ENCODE peak calls at places on chromosomes 13 and 19, in seven cellular contexts. One of them, this sample, is unnamed.

GRCh38 chr19:52935434-52935833 is 12.2 kb upstream of the ZNF888 start:
- DNase-seq in trophoblast cell: peak; percentile 46
- DNase-seq in cardiac muscle cell: peak; percentile 54
- DNase-seq in fibroblast of lung: peak; percentile 86
- DNase-seq in PC-9: no peak
- DNase-seq in prostate gland: no peak
- DNase-seq in psoas muscle: no peak
- DNase-seq in this sample: no peak

GRCh38 chr19:40348961-40349507 is 539 bp downstream of the PLD3 start:
- DNase-seq in trophoblast cell: peak; percentile 44
- DNase-seq in cardiac muscle cell: peak; percentile 48
- DNase-seq in fibroblast of lung: peak; percentile 60
- DNase-seq in PC-9: no peak
- DNase-seq in prostate gland: no peak
- DNase-seq in psoas muscle: no peak
- DNase-seq in this sample: peak; percentile 40

GRCh38 chr13:98719527-98720250 is 32.8 kb downstream of the SLC15A1 start:
- DNase-seq in trophoblast cell: peak; percentile 77
- DNase-seq in cardiac muscle cell: no peak
- DNase-seq in fibroblast of lung: no peak
- DNase-seq in PC-9: no peak
- DNase-seq in prostate gland: no peak
- DNase-seq in psoas muscle: no peak
- DNase-seq in this sample: no peak

GRCh38 chr19:39679056-39679790 is 23.5 kb downstream of the LGALS16 start:
- DNase-seq in trophoblast cell: no peak
- DNase-seq in cardiac muscle cell: no peak
- DNase-seq in fibroblast of lung: no peak
- DNase-seq in PC-9: no peak
- DNase-seq in prostate gland: no peak
- DNase-seq in psoas muscle: peak; percentile 25
- DNase-seq in this sample: no peak

GRCh38 chr13:114066956-114067355 is 65.5 kb downstream of the RASA3 start:
- DNase-seq in trophoblast cell: no peak
- DNase-seq in cardiac muscle cell: no peak
- DNase-seq in fibroblast of lung: no peak
- DNase-seq in PC-9: no peak
- DNase-seq in prostate gland: no peak
- DNase-seq in psoas muscle: no peak
- DNase-seq in this sample: no peak

GRCh38 chr19:55082023-55082851 is 6.6 kb downstream of the EPS8L1 start:
- DNase-seq in trophoblast cell: no peak
- DNase-seq in cardiac muscle cell: peak; percentile 54
- DNase-seq in fibroblast of lung: peak; percentile 34
- DNase-seq in PC-9: peak; percentile 35
- DNase-seq in prostate gland: no peak
- DNase-seq in psoas muscle: no peak
- DNase-seq in this sample: no peak

GRCh38 chr13:39394811-39395685 is 207.9 kb downstream of the LHFPL6 start:
- DNase-seq in trophoblast cell: peak; percentile 46
- DNase-seq in cardiac muscle cell: peak; percentile 36
- DNase-seq in fibroblast of lung: peak; percentile 36
- DNase-seq in PC-9: no peak
- DNase-seq in prostate gland: no peak
- DNase-seq in psoas muscle: no peak
- DNase-seq in this sample: no peak

GRCh38 chr19:1066251-1066747 is 668 bp upstream of the ARHGAP45 start:
- DNase-seq in trophoblast cell: peak; percentile 99
- DNase-seq in cardiac muscle cell: no peak
- DNase-seq in fibroblast of lung: no peak
- DNase-seq in PC-9: peak; percentile 81
- DNase-seq in prostate gland: no peak
- DNase-seq in psoas muscle: no peak
- DNase-seq in this sample: no peak

GRCh38 chr19:50496189-50497029 is 14.6 kb downstream of the JOSD2 start:
- DNase-seq in trophoblast cell: no peak
- DNase-seq in cardiac muscle cell: peak; percentile 49
- DNase-seq in fibroblast of lung: no peak
- DNase-seq in PC-9: no peak
- DNase-seq in prostate gland: no peak
- DNase-seq in psoas muscle: peak; percentile 52
- DNase-seq in this sample: no peak

GRCh38 chr19:48629599-48630288 is 7.4 kb downstream of the DBP start:
- DNase-seq in trophoblast cell: peak; percentile 87
- DNase-seq in cardiac muscle cell: peak; percentile 85
- DNase-seq in fibroblast of lung: peak; percentile 73
- DNase-seq in PC-9: no peak
- DNase-seq in prostate gland: no peak
- DNase-seq in psoas muscle: peak; percentile 73
- DNase-seq in this sample: no peak

GRCh38 chr13:65959305-65959704 is 1270.8 kb downstream of the PCDH9 start:
- DNase-seq in trophoblast cell: no peak
- DNase-seq in cardiac muscle cell: no peak
- DNase-seq in fibroblast of lung: peak; percentile 23
- DNase-seq in PC-9: no peak
- DNase-seq in prostate gland: no peak
- DNase-seq in psoas muscle: no peak
- DNase-seq in this sample: peak; percentile 63

GRCh38 chr19:30479231-30479630 is 107.0 kb downstream of the ZNF536 start:
- DNase-seq in trophoblast cell: peak; percentile 38
- DNase-seq in cardiac muscle cell: no peak
- DNase-seq in fibroblast of lung: no peak
- DNase-seq in PC-9: no peak
- DNase-seq in prostate gland: no peak
- DNase-seq in psoas muscle: no peak
- DNase-seq in this sample: no peak

GRCh38 chr19:37966211-37967072 is 59.4 kb downstream of the SIPA1L3 start:
- DNase-seq in trophoblast cell: peak; percentile 19
- DNase-seq in cardiac muscle cell: no peak
- DNase-seq in fibroblast of lung: peak; percentile 75
- DNase-seq in PC-9: no peak
- DNase-seq in prostate gland: peak; percentile 43
- DNase-seq in psoas muscle: no peak
- DNase-seq in this sample: peak; percentile 83

GRCh38 chr19:48837586-48838191 is 1.4 kb upstream of the HSD17B14 start:
- DNase-seq in trophoblast cell: no peak
- DNase-seq in cardiac muscle cell: no peak
- DNase-seq in fibroblast of lung: no peak
- DNase-seq in PC-9: no peak
- DNase-seq in prostate gland: no peak
- DNase-seq in psoas muscle: no peak
- DNase-seq in this sample: no peak

GRCh38 chr19:52601025-52601973 is 31.2 kb downstream of the ZNF701 start:
- DNase-seq in trophoblast cell: peak; percentile 95
- DNase-seq in cardiac muscle cell: peak; percentile 94
- DNase-seq in fibroblast of lung: peak; percentile 88
- DNase-seq in PC-9: peak; percentile 72
- DNase-seq in prostate gland: peak; percentile 93
- DNase-seq in psoas muscle: peak; percentile 96
- DNase-seq in this sample: peak; percentile 82

GRCh38 chr19:11265785-11266236 is 3.5 kb upstream of the DOCK6 start:
- DNase-seq in trophoblast cell: no peak
- DNase-seq in cardiac muscle cell: no peak
- DNase-seq in fibroblast of lung: peak; percentile 20
- DNase-seq in PC-9: peak; percentile 97
- DNase-seq in prostate gland: peak; percentile 66
- DNase-seq in psoas muscle: no peak
- DNase-seq in this sample: peak; percentile 78

GRCh38 chr13:95185851-95186250 is 115.4 kb downstream of the ABCC4 start:
- DNase-seq in trophoblast cell: no peak
- DNase-seq in cardiac muscle cell: peak; percentile 37
- DNase-seq in fibroblast of lung: no peak
- DNase-seq in PC-9: no peak
- DNase-seq in prostate gland: no peak
- DNase-seq in psoas muscle: no peak
- DNase-seq in this sample: no peak

GRCh38 chr19:19403373-19403901 is 2.0 kb upstream of the GATAD2A start:
- DNase-seq in trophoblast cell: no peak
- DNase-seq in cardiac muscle cell: peak; percentile 20
- DNase-seq in fibroblast of lung: peak; percentile 60
- DNase-seq in PC-9: peak; percentile 91
- DNase-seq in prostate gland: no peak
- DNase-seq in psoas muscle: peak; percentile 30
- DNase-seq in this sample: no peak

GRCh38 chr19:51258761-51259160 is 7.9 kb downstream of the SIGLECL1 start:
- DNase-seq in trophoblast cell: no peak
- DNase-seq in cardiac muscle cell: no peak
- DNase-seq in fibroblast of lung: no peak
- DNase-seq in PC-9: no peak
- DNase-seq in prostate gland: no peak
- DNase-seq in psoas muscle: no peak
- DNase-seq in this sample: no peak

GRCh38 chr13:51585234-51585672 is 991 bp downstream of the WDFY2 start:
- DNase-seq in trophoblast cell: no peak
- DNase-seq in cardiac muscle cell: peak; percentile 45
- DNase-seq in fibroblast of lung: peak; percentile 26
- DNase-seq in PC-9: no peak
- DNase-seq in prostate gland: no peak
- DNase-seq in psoas muscle: no peak
- DNase-seq in this sample: no peak

GRCh38 chr13:51589793-51590192 is 5.5 kb downstream of the WDFY2 start:
- DNase-seq in trophoblast cell: no peak
- DNase-seq in cardiac muscle cell: no peak
- DNase-seq in fibroblast of lung: no peak
- DNase-seq in PC-9: no peak
- DNase-seq in prostate gland: no peak
- DNase-seq in psoas muscle: no peak
- DNase-seq in this sample: no peak

GRCh38 chr13:51588406-51588949 is 4.2 kb downstream of the WDFY2 start:
- DNase-seq in trophoblast cell: no peak
- DNase-seq in cardiac muscle cell: peak; percentile 19
- DNase-seq in fibroblast of lung: no peak
- DNase-seq in PC-9: no peak
- DNase-seq in prostate gland: no peak
- DNase-seq in psoas muscle: no peak
- DNase-seq in this sample: no peak

GRCh38 chr13:51585696-51586095 is 1.4 kb downstream of the WDFY2 start:
- DNase-seq in trophoblast cell: no peak
- DNase-seq in cardiac muscle cell: peak; percentile 25
- DNase-seq in fibroblast of lung: peak; percentile 71
- DNase-seq in PC-9: no peak
- DNase-seq in prostate gland: no peak
- DNase-seq in psoas muscle: no peak
- DNase-seq in this sample: peak; percentile 87

GRCh38 chr13:51587372-51587771 is 3.1 kb downstream of the WDFY2 start:
- DNase-seq in trophoblast cell: no peak
- DNase-seq in cardiac muscle cell: no peak
- DNase-seq in fibroblast of lung: no peak
- DNase-seq in PC-9: no peak
- DNase-seq in prostate gland: no peak
- DNase-seq in psoas muscle: no peak
- DNase-seq in this sample: no peak
- H3K4me1 ChIP-seq in trophoblast cell: peaks cover 11% of the 10 kb centered on the region
- H3K4me1 ChIP-seq in cardiac muscle cell: peaks cover 51% of the 10 kb centered on the region
- H3K4me1 ChIP-seq in fibroblast of lung: peaks cover 20% of the 10 kb centered on the region
- H3K4me1 ChIP-seq in PC-9: peaks cover 60% of the 10 kb centered on the region
- H3K4me1 ChIP-seq in prostate gland: peaks cover 6% of the 10 kb centered on the region
- H3K4me1 ChIP-seq in psoas muscle: peaks cover 24% of the 10 kb centered on the region
- H3K4me1 ChIP-seq in this sample: peaks cover 47% of the 10 kb centered on the region

GRCh38 chr13:110425444-110425780 is 118.3 kb downstream of the COL4A2 start:
- DNase-seq in trophoblast cell: no peak
- DNase-seq in cardiac muscle cell: no peak
- DNase-seq in fibroblast of lung: peak; percentile 40
- DNase-seq in PC-9: no peak
- DNase-seq in prostate gland: no peak
- DNase-seq in psoas muscle: no peak
- DNase-seq in this sample: no peak
- H3K27ac ChIP-seq in trophoblast cell: no peak overlapping the region
- H3K27ac ChIP-seq in cardiac muscle cell: no peak overlapping the region
- H3K27ac ChIP-seq in fibroblast of lung: no peak overlapping the region
- H3K27ac ChIP-seq in PC-9: no peak overlapping the region
- H3K27ac ChIP-seq in prostate gland: no peak overlapping the region
- H3K27ac ChIP-seq in psoas muscle: no peak overlapping the region
- H3K27ac ChIP-seq in this sample: no peak overlapping the region

GRCh38 chr13:112202966-112203365 is 136.0 kb downstream of the SOX1 start:
- DNase-seq in trophoblast cell: no peak
- DNase-seq in cardiac muscle cell: no peak
- DNase-seq in fibroblast of lung: no peak
- DNase-seq in PC-9: no peak
- DNase-seq in prostate gland: no peak
- DNase-seq in psoas muscle: no peak
- DNase-seq in this sample: no peak

GRCh38 chr13:112200200-112200599 is 133.3 kb downstream of the SOX1 start:
- DNase-seq in trophoblast cell: no peak
- DNase-seq in cardiac muscle cell: no peak
- DNase-seq in fibroblast of lung: no peak
- DNase-seq in PC-9: no peak
- DNase-seq in prostate gland: no peak
- DNase-seq in psoas muscle: no peak
- DNase-seq in this sample: no peak

GRCh38 chr13:112204376-112204775 is 137.4 kb downstream of the SOX1 start:
- DNase-seq in trophoblast cell: no peak
- DNase-seq in cardiac muscle cell: no peak
- DNase-seq in fibroblast of lung: no peak
- DNase-seq in PC-9: no peak
- DNase-seq in prostate gland: no peak
- DNase-seq in psoas muscle: no peak
- DNase-seq in this sample: no peak

GRCh38 chr13:112203614-112204013 is 136.7 kb downstream of the SOX1 start:
- DNase-seq in trophoblast cell: no peak
- DNase-seq in cardiac muscle cell: no peak
- DNase-seq in fibroblast of lung: no peak
- DNase-seq in PC-9: no peak
- DNase-seq in prostate gland: no peak
- DNase-seq in psoas muscle: no peak
- DNase-seq in this sample: no peak

DNA sequence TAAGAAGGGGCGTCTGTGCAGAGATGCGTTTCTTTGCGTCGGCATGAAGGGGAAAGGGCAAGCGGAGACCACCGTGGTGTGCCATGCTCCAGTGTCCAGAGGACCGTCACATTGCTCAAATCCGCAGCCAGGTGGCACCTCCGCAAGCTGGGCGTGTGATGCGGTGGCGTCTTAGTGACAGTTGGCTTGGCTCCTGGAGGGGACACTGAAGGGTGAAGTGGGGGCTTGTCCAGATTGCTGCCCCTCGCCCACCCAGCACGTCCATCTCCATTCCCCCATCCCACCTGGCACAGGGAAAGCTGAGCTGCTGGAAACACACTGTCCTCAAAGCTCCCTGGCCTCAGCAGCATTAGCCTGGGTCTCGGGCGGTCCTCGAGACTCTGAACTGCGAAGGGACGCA is 135.3 kb downstream of the SOX1 start:
- DNase-seq in trophoblast cell: no peak
- DNase-seq in cardiac muscle cell: no peak
- DNase-seq in fibroblast of lung: no peak
- DNase-seq in PC-9: no peak
- DNase-seq in prostate gland: no peak
- DNase-seq in psoas muscle: no peak
- DNase-seq in this sample: no peak
- H3K27me3 ChIP-seq in trophoblast cell: peaks cover 12% of the 10 kb centered on the region
- H3K27me3 ChIP-seq in cardiac muscle cell: peaks cover 93% of the 10 kb centered on the region
- H3K27me3 ChIP-seq in fibroblast of lung: no peaks in the 10 kb centered on the region
- H3K27me3 ChIP-seq in PC-9: peaks cover 95% of the 10 kb centered on the region
- H3K27me3 ChIP-seq in prostate gland: peaks cover 22% of the 10 kb centered on the region
- H3K27me3 ChIP-seq in psoas muscle: peaks cover 35% of the 10 kb centered on the region
- H3K27me3 ChIP-seq in this sample: peaks cover 5% of the 10 kb centered on the region

DNA sequence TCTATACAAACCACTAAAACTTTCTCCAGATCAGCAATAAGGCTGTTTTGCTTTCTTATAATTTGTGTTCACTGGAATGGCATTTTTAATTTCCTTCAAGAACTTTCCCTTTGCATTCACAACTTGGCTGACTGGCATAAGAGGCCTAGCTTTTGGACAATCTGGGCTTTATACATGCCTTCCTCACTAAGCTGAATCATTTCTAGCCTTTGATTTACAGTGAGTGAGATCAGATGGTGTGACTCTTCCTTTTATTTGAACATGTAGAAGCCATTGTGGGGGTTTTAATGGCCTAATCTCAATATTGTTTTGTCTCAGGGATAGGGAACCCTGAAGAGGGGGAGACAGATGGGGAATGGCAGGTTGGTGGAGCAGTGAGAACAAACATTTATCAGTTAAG is 82.7 kb downstream of the FOXO1 start:
- DNase-seq in trophoblast cell: no peak
- DNase-seq in cardiac muscle cell: no peak
- DNase-seq in fibroblast of lung: no peak
- DNase-seq in PC-9: no peak
- DNase-seq in prostate gland: no peak
- DNase-seq in psoas muscle: no peak
- DNase-seq in this sample: no peak
- H3K4me1 ChIP-seq in trophoblast cell: peaks cover 13% of the 10 kb centered on the region
- H3K4me1 ChIP-seq in cardiac muscle cell: peaks cover 13% of the 10 kb centered on the region
- H3K4me1 ChIP-seq in fibroblast of lung: no peaks in the 10 kb centered on the region
- H3K4me1 ChIP-seq in PC-9: peaks cover 9% of the 10 kb centered on the region
- H3K4me1 ChIP-seq in prostate gland: no peaks in the 10 kb centered on the region
- H3K4me1 ChIP-seq in psoas muscle: peaks cover 67% of the 10 kb centered on the region
- H3K4me1 ChIP-seq in this sample: peaks cover 30% of the 10 kb centered on the region